ENCODE peak calls at places on chromosome 9, in five cellular contexts. O, G, H, I and E are unnamed samples.

GRCh38 chr9:130835441-130836298 is 616 bp downstream of the ABL1 start:
- DNase-seq in O (peak; percentile 40), G (peak; percentile 51), H (peak; percentile 49), I (no peak), E (peak; percentile 83)

GRCh38 chr9:133111461-133112360 is 9.3 kb downstream of the RALGDS start:
- DNase-seq in O (no peak), G (no peak), H (no peak), I (no peak), E (peak; percentile 67)

GRCh38 chr9:130805510-130806387 is 29.3 kb upstream of the ABL1 start:
- DNase-seq in O (no peak), G (no peak), H (no peak), I (no peak), E (no peak)

GRCh38 chr9:10876333-10876732 is 263.5 kb upstream of the PTPRD start:
- DNase-seq in O (no peak), G (no peak), H (peak; percentile 71), I (no peak), E (no peak)

GRCh38 chr9:136392538-136393449 is 7.2 kb downstream of the SNAPC4 start:
- DNase-seq in O (no peak), G (no peak), H (no peak), I (no peak), E (no peak)

GRCh38 chr9:70100362-70100761 is 56.7 kb downstream of the MAMDC2 start:
- DNase-seq in O (peak; percentile 16), G (no peak), H (no peak), I (no peak), E (no peak)

GRCh38 chr9:128882677-128883590 is 1.0 kb downstream of the LRRC8A start:
- DNase-seq in O (no peak), G (no peak), H (peak; percentile 49), I (no peak), E (peak; percentile 80)

GRCh38 chr9:33318781-33319180 is 28.5 kb downstream of the NFX1 start:
- DNase-seq in O (no peak), G (no peak), H (no peak), I (no peak), E (peak; percentile 76)

GRCh38 chr9:14314424-14314928 is 535 bp upstream of the NFIB start:
- DNase-seq in O (peak; percentile 82), G (peak; percentile 78), H (peak; percentile 87), I (peak; percentile 88), E (no peak)

GRCh38 chr9:130429831-130430230 is 14.9 kb upstream of the ASS1 start:
- DNase-seq in O (no peak), G (no peak), H (no peak), I (no peak), E (no peak)

GRCh38 chr9:29214702-29215248 is 1641.5 kb upstream of the C9orf72 start:
- DNase-seq in O (no peak), G (no peak), H (no peak), I (no peak), E (no peak)

GRCh38 chr9:81512641-81513040 is 176.7 kb downstream of the TLE1 start:
- DNase-seq in O (no peak), G (no peak), H (no peak), I (no peak), E (no peak)

GRCh38 chr9:137724818-137725240 is 106.0 kb downstream of the EHMT1 start:
- DNase-seq in O (no peak), G (no peak), H (no peak), I (no peak), E (no peak)

GRCh38 chr9:15400281-15400941 is 22.3 kb upstream of the SNAPC3 start:
- DNase-seq in O (no peak), G (no peak), H (no peak), I (no peak), E (no peak)

GRCh38 chr9:136023401-136024225 is 62.4 kb upstream of the UBAC1 start:
- DNase-seq in O (no peak), G (no peak), H (peak; percentile 43), I (no peak), E (peak; percentile 76)

GRCh38 chr9:133826289-133827085 is 88.3 kb upstream of the SARDH start:
- DNase-seq in O (no peak), G (no peak), H (no peak), I (no peak), E (no peak)

GRCh38 chr9:99385814-99386279 is 163.8 kb downstream of the SEC61B start:
- DNase-seq in O (no peak), G (no peak), H (no peak), I (no peak), E (no peak)

GRCh38 chr9:105431413-105432246 is 16.2 kb upstream of the FSD1L start:
- DNase-seq in O (no peak), G (no peak), H (no peak), I (no peak), E (no peak)

GRCh38 chr9:120289990-120290925 is 289.7 kb downstream of the CDK5RAP2 start:
- DNase-seq in O (no peak), G (no peak), H (no peak), I (peak; percentile 42), E (no peak)

GRCh38 chr9:111443454-111443853 is 40.7 kb downstream of the ECPAS start:
- DNase-seq in O (no peak), G (no peak), H (no peak), I (peak; percentile 54), E (no peak)

GRCh38 chr9:130866474-130866965 is 30.1 kb downstream of the QRFP start:
- DNase-seq in O (peak; percentile 86), G (peak; percentile 82), H (peak; percentile 84), I (peak; percentile 84), E (peak; percentile 73)

GRCh38 chr9:82764270-82764669 is 298.7 kb downstream of the RASEF start:
- DNase-seq in O (no peak), G (no peak), H (peak; percentile 8), I (no peak), E (no peak)

GRCh38 chr9:79551999-79552398 is 19.8 kb upstream of the TLE4 start:
- DNase-seq in O (no peak), G (no peak), H (no peak), I (no peak), E (no peak)

GRCh38 chr9:109331353-109331752 is 10.5 kb upstream of the EPB41L4B start:
- DNase-seq in O (peak; percentile 87), G (peak; percentile 96), H (no peak), I (peak; percentile 97), E (no peak)

GRCh38 chr9:125867752-125868400 is 120.7 kb downstream of the PBX3 start:
- DNase-seq in O (no peak), G (no peak), H (peak; percentile 83), I (no peak), E (no peak)

GRCh38 chr9:10144336-10144735 is 468.5 kb downstream of the PTPRD start:
- DNase-seq in O (no peak), G (no peak), H (no peak), I (no peak), E (no peak)

GRCh38 chr9:95903398-95903797 is 27.9 kb downstream of the ERCC6L2 start:
- DNase-seq in O (no peak), G (no peak), H (peak; percentile 9), I (no peak), E (no peak)

GRCh38 chr9:75002422-75003023 is 25.6 kb downstream of the CARNMT1 start:
- DNase-seq in O (no peak), G (no peak), H (no peak), I (no peak), E (no peak)
- TF ChIP-seq CTCF in O (no peak), G (no peak), H (no peak), I (no peak), E (peak; percentile 36)

GRCh38 chr9:36144322-36145206 is 8.0 kb downstream of the GLIPR2 start:
- DNase-seq in O (no peak), G (no peak), H (no peak), I (no peak), E (peak; percentile 87)

GRCh38 chr9:36143242-36143641 is 6.7 kb downstream of the GLIPR2 start:
- DNase-seq in O (no peak), G (no peak), H (no peak), I (no peak), E (no peak)

GRCh38 chr9:36141761-36142160 is 5.2 kb downstream of the GLIPR2 start:
- DNase-seq in O (no peak), G (no peak), H (no peak), I (no peak), E (peak; percentile 63)

GRCh38 chr9:36141288-36141687 is 4.8 kb downstream of the GLIPR2 start:
- DNase-seq in O (no peak), G (no peak), H (no peak), I (peak; percentile 55), E (peak; percentile 74)

DNA sequence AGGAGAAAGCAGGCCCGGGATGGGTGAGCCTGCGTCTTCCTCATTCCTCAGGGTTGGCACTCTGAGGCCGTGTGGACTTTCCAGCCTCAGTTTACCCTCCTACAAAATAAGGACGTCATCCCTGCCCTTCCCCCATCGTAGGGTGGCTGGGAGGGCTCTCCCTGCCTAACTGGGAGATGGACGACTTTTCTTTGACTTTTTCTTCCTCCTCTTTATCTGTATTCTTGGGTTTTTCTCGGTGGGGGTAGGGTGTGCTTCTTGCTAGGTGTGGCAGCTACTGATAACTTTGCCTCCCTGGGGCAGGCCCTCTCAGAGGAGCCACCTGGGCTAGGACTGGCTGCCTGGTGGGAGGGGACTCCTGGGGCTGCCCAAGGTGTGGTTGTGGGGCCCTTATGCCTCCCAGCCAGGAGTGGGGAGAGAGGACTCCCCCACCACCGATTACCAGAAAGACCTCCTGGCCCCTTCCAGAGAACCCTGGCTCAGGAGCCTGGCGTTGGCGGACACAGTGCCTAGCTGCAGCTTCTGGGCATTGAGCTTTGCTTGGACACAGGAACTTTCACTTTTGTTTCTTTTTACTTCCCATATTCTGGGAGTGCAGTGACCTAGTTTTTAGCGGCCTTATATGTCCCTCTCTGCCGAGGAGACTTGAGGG is 6.1 kb downstream of the GLIPR2 start:
- DNase-seq in O (peak; percentile 42), G (peak; percentile 41), H (no peak), I (no peak), E (peak; percentile 84)
- TF ChIP-seq POLR2AphosphoS5 in O (no peak), G (peak; percentile 12), H (no peak), I (no peak), E (peak; percentile 57)

GRCh38 chr9:9004844-9005243 is 1205.3 kb upstream of the DMAC1 start:
- DNase-seq in O (no peak), G (no peak), H (no peak), I (no peak), E (no peak)

GRCh38 chr9:9003184-9003583 is 1203.6 kb upstream of the DMAC1 start:
- DNase-seq in O (no peak), G (no peak), H (no peak), I (no peak), E (no peak)
- TF ChIP-seq CTCF in O (no peak), G (no peak), H (no peak), I (no peak), E (no peak)

GRCh38 chr9:127770905-127771569 is 7.4 kb downstream of the SH2D3C start:
- DNase-seq in O (peak; percentile 99), G (peak; percentile 99), H (peak; percentile 99), I (peak; percentile 98), E (peak; percentile 100)
- TF ChIP-seq POLR2AphosphoS5 in O (peak; percentile 27), G (peak; percentile 42), H (peak; percentile 94), I (peak; percentile 92), E (peak; percentile 95)

DNA sequence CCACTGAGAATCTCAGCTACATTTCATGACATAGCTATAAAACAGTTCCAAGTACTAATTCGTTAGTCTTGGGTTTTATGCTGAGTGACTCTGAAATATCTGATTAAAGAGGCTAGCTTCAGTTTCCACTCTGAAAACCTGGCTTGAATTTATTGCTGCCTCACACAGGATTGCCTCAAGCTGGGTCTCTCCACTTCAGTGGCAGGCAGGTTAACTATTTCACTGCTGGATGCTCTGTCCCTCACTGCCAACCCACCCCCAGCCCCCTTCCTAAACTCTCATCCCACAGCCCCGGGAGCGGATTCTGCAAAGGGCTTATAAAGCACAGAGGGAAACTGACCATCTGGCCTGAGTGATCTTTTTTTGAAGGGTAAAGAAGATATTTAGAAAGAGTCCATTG is 318.3 kb downstream of the MLLT3 start:
- DNase-seq in O (no peak), G (no peak), H (no peak), I (no peak), E (no peak)
- TF ChIP-seq CTCF in O (no peak), G (no peak), H (no peak), I (no peak), E (no peak)